ENCODE peak calls at places on chromosome 17, in four cellular contexts. One of them, this sample, is unnamed.

GRCh38 chr17:44807817-44808155 is 22.3 kb downstream of the GJC1 start:
- DNase-seq in NCI-H1105 treated with DMSO at 0.1 percent for 48 hours: no peak
- DNase-seq in tibial artery: no peak
- DNase-seq in fibroblast of lung: no peak
- DNase-seq in this sample: no peak

GRCh38 chr17:4998666-4999428 is 1.1 kb downstream of the KIF1C start:
- DNase-seq in NCI-H1105 treated with DMSO at 0.1 percent for 48 hours: no peak
- DNase-seq in tibial artery: no peak
- DNase-seq in fibroblast of lung: no peak
- DNase-seq in this sample: no peak

GRCh38 chr17:76935331-76935730 is 67.1 kb downstream of the MGAT5B start:
- DNase-seq in NCI-H1105 treated with DMSO at 0.1 percent for 48 hours: no peak
- DNase-seq in tibial artery: no peak
- DNase-seq in fibroblast of lung: peak
- DNase-seq in this sample: no peak

GRCh38 chr17:57739402-57740224 is 5.5 kb downstream of the CCDC182 start:
- DNase-seq in NCI-H1105 treated with DMSO at 0.1 percent for 48 hours: peak
- DNase-seq in tibial artery: no peak
- DNase-seq in fibroblast of lung: no peak
- DNase-seq in this sample: peak

GRCh38 chr17:33277436-33278100 is 15.5 kb downstream of the ASIC2 start:
- DNase-seq in NCI-H1105 treated with DMSO at 0.1 percent for 48 hours: no peak
- DNase-seq in tibial artery: no peak
- DNase-seq in fibroblast of lung: peak
- DNase-seq in this sample: no peak

GRCh38 chr17:1830288-1830687 is 483 bp downstream of the RPA1 start:
- DNase-seq in NCI-H1105 treated with DMSO at 0.1 percent for 48 hours: no peak
- DNase-seq in tibial artery: no peak
- DNase-seq in fibroblast of lung: peak
- DNase-seq in this sample: peak

GRCh38 chr17:8125947-8126305 is 2.0 kb upstream of the HES7 start:
- DNase-seq in NCI-H1105 treated with DMSO at 0.1 percent for 48 hours: peak
- DNase-seq in tibial artery: no peak
- DNase-seq in fibroblast of lung: no peak
- DNase-seq in this sample: peak

GRCh38 chr17:55334285-55334684 is 69.5 kb downstream of the HLF start:
- DNase-seq in NCI-H1105 treated with DMSO at 0.1 percent for 48 hours: no peak
- DNase-seq in tibial artery: no peak
- DNase-seq in fibroblast of lung: peak
- DNase-seq in this sample: no peak